ENCODE peak calls at places on chromosomes 3 and 15, in eight cellular contexts. S, I, N, K, M, H, E and P are unnamed samples.
A peak's percentile ranks its signal among the peaks of the same experiment; 100 is the strongest.

GRCh38 chr3:42979044-42979962 is at the start of gene GASK1A:
- DNase-seq in K (no peak), M (no peak), E (peak; percentile 34), N (no peak), S (peak; percentile 40), I (peak; percentile 25), H (peak; percentile 16), P (peak; percentile 15)

GRCh38 chr15:42593143-42593542 is 17.7 kb downstream of the STARD9 start:
- DNase-seq in S (no peak), M (no peak), I (no peak), N (no peak), E (no peak), K (no peak), H (no peak), P (no peak)

GRCh38 chr15:43872416-43873020 is 45.7 kb downstream of the WDR76 start:
- DNase-seq in K (peak; percentile 73), M (peak; percentile 67), E (peak; percentile 10), S (peak; percentile 50), I (peak; percentile 61), H (peak; percentile 49), N (peak; percentile 91), P (no peak)

GRCh38 chr15:58473720-58474119 is 41.9 kb downstream of the LIPC start:
- DNase-seq in N (no peak), K (peak; percentile 62), I (no peak), M (no peak), H (peak; percentile 79), E (peak; percentile 27), S (no peak), P (no peak)

GRCh38 chr3:186057594-186057993 is 51.3 kb downstream of the ETV5 start:
- DNase-seq in E (no peak), K (peak; percentile 77), S (no peak), I (no peak), M (peak; percentile 86), H (peak; percentile 28), N (no peak), P (no peak)

GRCh38 chr3:12579919-12580318 is 23.0 kb downstream of the MKRN2 start:
- DNase-seq in N (no peak), I (no peak), K (peak; percentile 34), S (no peak), E (no peak), H (no peak), M (no peak), P (no peak)

GRCh38 chr3:112583105-112583504 is 21.3 kb downstream of the SLC35A5 start:
- DNase-seq in N (no peak), M (no peak), S (no peak), E (no peak), H (no peak), K (no peak), I (no peak), P (no peak)

GRCh38 chr15:48459571-48460461 is 128.6 kb downstream of the DUT start:
- DNase-seq in N (no peak), E (no peak), I (no peak), K (peak; percentile 82), H (peak; percentile 39), S (no peak), M (peak; percentile 77), P (no peak)

GRCh38 chr3:81218023-81218422 is 543.4 kb downstream of the GBE1 start:
- DNase-seq in E (no peak), M (no peak), H (no peak), K (peak; percentile 8), I (peak; percentile 21), N (peak; percentile 60), S (no peak), P (no peak)

GRCh38 chr3:5095879-5096278 is 26.2 kb upstream of the ARL8B start:
- DNase-seq in M (no peak), I (no peak), N (no peak), E (no peak), K (no peak), H (no peak), S (peak; percentile 55), P (no peak)

GRCh38 chr3:77773084-77773483 is 733.2 kb downstream of the ROBO2 start:
- DNase-seq in I (no peak), S (no peak), E (no peak), H (no peak), K (no peak), N (no peak), M (no peak), P (no peak)

GRCh38 chr3:197417451-197417850 is 119.0 kb upstream of the DLG1 start:
- DNase-seq in N (no peak), I (no peak), S (no peak), E (no peak), M (no peak), H (peak; percentile 31), K (no peak), P (no peak)

GRCh38 chr15:93362203-93362602 is 273.2 kb upstream of the RGMA start:
- DNase-seq in M (no peak), K (no peak), E (no peak), N (no peak), I (no peak), S (no peak), H (no peak), P (no peak)

GRCh38 chr3:33315826-33316225 is 38.6 kb downstream of the FBXL2 start:
- DNase-seq in H (peak; percentile 26), E (no peak), N (no peak), K (peak; percentile 15), I (no peak), S (no peak), M (no peak), P (no peak)

GRCh38 chr15:96331942-96332853 is 1.7 kb downstream of the NR2F2 start:
- DNase-seq in I (peak; percentile 70), E (no peak), S (no peak), H (no peak), N (no peak), M (no peak), K (no peak), P (no peak)

GRCh38 chr15:80584561-80584964 is 110.5 kb upstream of the ABHD17C start:
- DNase-seq in M (no peak), S (no peak), H (no peak), N (no peak), E (no peak), I (no peak), K (no peak), P (no peak)

GRCh38 chr3:184338538-184338945 is 1.1 kb downstream of the FAM131A start:
- DNase-seq in S (no peak), N (peak; percentile 60), M (no peak), H (no peak), I (peak; percentile 98), K (no peak), E (no peak), P (no peak)

GRCh38 chr15:77457619-77458265 is 37.1 kb downstream of the HMG20A start:
- DNase-seq in K (peak; percentile 39), N (no peak), S (no peak), H (no peak), M (no peak), I (no peak), E (no peak), P (no peak)